ENCODE peak calls at places on chromosomes 1 and 21, in four cellular contexts. One of them, this sample, is unnamed.

GRCh38 chr1:151327903-151328674 is 873 bp upstream of the PI4KB start:
- DNase-seq in M059J: no peak
- DNase-seq in substantia nigra: peak; percentile 28
- DNase-seq in neural crest cell: peak; percentile 15
- DNase-seq in this sample: no peak

GRCh38 chr1:79006564-79006963 is at the start of gene ADGRL4:
- DNase-seq in M059J: no peak
- DNase-seq in substantia nigra: no peak
- DNase-seq in neural crest cell: peak; percentile 22
- DNase-seq in this sample: no peak

GRCh38 chr1:235898126-235898525 is 31.4 kb upstream of the LYST start:
- DNase-seq in M059J: peak; percentile 83
- DNase-seq in substantia nigra: no peak
- DNase-seq in neural crest cell: no peak
- DNase-seq in this sample: no peak

GRCh38 chr1:207251066-207251465 is 70.4 kb upstream of the CD55 start:
- DNase-seq in M059J: no peak
- DNase-seq in substantia nigra: no peak
- DNase-seq in neural crest cell: no peak
- DNase-seq in this sample: no peak

GRCh38 chr1:217718873-217719272 is 87.7 kb downstream of the SPATA17 start:
- DNase-seq in M059J: peak; percentile 78
- DNase-seq in substantia nigra: no peak
- DNase-seq in neural crest cell: no peak
- DNase-seq in this sample: no peak

GRCh38 chr1:32112800-32113375 is 5.0 kb downstream of the KPNA6 start:
- DNase-seq in M059J: no peak
- DNase-seq in substantia nigra: no peak
- DNase-seq in neural crest cell: no peak
- DNase-seq in this sample: no peak

GRCh38 chr1:209742409-209743144 is 13.3 kb upstream of the TRAF3IP3 start:
- DNase-seq in M059J: peak; percentile 25
- DNase-seq in substantia nigra: no peak
- DNase-seq in neural crest cell: no peak
- DNase-seq in this sample: no peak

GRCh38 chr1:3067671-3068399 is 1.2 kb upstream of the PRDM16 start:
- DNase-seq in M059J: no peak
- DNase-seq in substantia nigra: no peak
- DNase-seq in neural crest cell: no peak
- DNase-seq in this sample: peak; percentile 75

GRCh38 chr1:10733967-10734366 is 62.5 kb downstream of the CASZ1 start:
- DNase-seq in M059J: no peak
- DNase-seq in substantia nigra: no peak
- DNase-seq in neural crest cell: no peak
- DNase-seq in this sample: no peak

GRCh38 chr1:47682786-47683350 is 245.0 kb downstream of the FOXD2 start:
- DNase-seq in M059J: no peak
- DNase-seq in substantia nigra: no peak
- DNase-seq in neural crest cell: no peak
- DNase-seq in this sample: no peak

GRCh38 chr1:16134906-16135305 is 21.0 kb downstream of the EPHA2 start:
- DNase-seq in M059J: no peak
- DNase-seq in substantia nigra: no peak
- DNase-seq in neural crest cell: no peak
- DNase-seq in this sample: no peak

GRCh38 chr1:231590453-231591198 is 36.0 kb upstream of the DISC1 start:
- DNase-seq in M059J: peak; percentile 69
- DNase-seq in substantia nigra: peak; percentile 30
- DNase-seq in neural crest cell: peak; percentile 32
- DNase-seq in this sample: peak; percentile 65

GRCh38 chr1:2979191-2980072 is 41.8 kb upstream of the ACTRT2 start:
- DNase-seq in M059J: no peak
- DNase-seq in substantia nigra: no peak
- DNase-seq in neural crest cell: no peak
- DNase-seq in this sample: no peak

GRCh38 chr21:37531402-37532042 is 164.9 kb downstream of the DYRK1A start:
- DNase-seq in M059J: no peak
- DNase-seq in substantia nigra: peak; percentile 54
- DNase-seq in neural crest cell: no peak
- DNase-seq in this sample: peak; percentile 67

GRCh38 chr1:28259935-28260802 is 851 bp downstream of the SESN2 start:
- DNase-seq in M059J: peak; percentile 82
- DNase-seq in substantia nigra: peak; percentile 74
- DNase-seq in neural crest cell: peak; percentile 71
- DNase-seq in this sample: peak; percentile 28

GRCh38 chr1:207304710-207305151 is 16.7 kb upstream of the CD55 start:
- DNase-seq in M059J: peak; percentile 80
- DNase-seq in substantia nigra: no peak
- DNase-seq in neural crest cell: no peak
- DNase-seq in this sample: no peak